ENCODE peak calls at places on chromosomes 5 and 9, in four cellular contexts. H is HL-60, Q is K562, D is GM12878. R is an unnamed sample.

GRCh38 chr9:97788763-97789663 is 64.0 kb upstream of the FOXE1 start:
- DNase-seq in H (no peak), D (no peak), Q (no peak), R (no peak)

GRCh38 chr5:179243333-179243732 is 101.9 kb downstream of the ADAMTS2 start:
- DNase-seq in Q (no peak), D (no peak), H (no peak), R (no peak)

GRCh38 chr5:79202076-79202475 is 33.9 kb upstream of the JMY start:
- DNase-seq in H (no peak), Q (no peak), D (no peak), R (no peak)

GRCh38 chr5:142320851-142321560 is 3.8 kb downstream of the SPRY4 start:
- DNase-seq in H (no peak), D (no peak), Q (peak), R (no peak)

GRCh38 chr5:16853511-16853910 is 82.6 kb downstream of the MYO10 start:
- DNase-seq in H (no peak), Q (no peak), D (no peak), R (no peak)

GRCh38 chr5:138752341-138752950 is 779 bp upstream of the CTNNA1 start:
- DNase-seq in D (no peak), Q (peak), H (no peak), R (no peak)

GRCh38 chr9:115642285-115642684 is 511.3 kb upstream of the PAPPA start:
- DNase-seq in Q (no peak), H (no peak), D (no peak), R (no peak)

GRCh38 chr5:851553-851952 is 767 bp upstream of the ZDHHC11 start:
- DNase-seq in H (no peak), Q (no peak), D (no peak), R (no peak)

GRCh38 chr9:93827545-93828330 is 127.4 kb downstream of the BARX1 start:
- DNase-seq in H (no peak), D (no peak), Q (peak), R (peak)

GRCh38 chr5:178424141-178424855 is 165.9 kb downstream of the COL23A1 start:
- DNase-seq in D (no peak), H (no peak), Q (no peak), R (no peak)

GRCh38 chr9:123749580-123750202 is 180.2 kb downstream of the DENND1A start:
- DNase-seq in Q (peak), H (peak), D (peak), R (peak)

GRCh38 chr9:135961811-135962695 is 880 bp upstream of the UBAC1 start:
- DNase-seq in H (no peak), D (no peak), Q (peak), R (no peak)

GRCh38 chr5:107218457-107219193 is 452.1 kb downstream of the EFNA5 start:
- DNase-seq in D (no peak), H (peak), Q (no peak), R (no peak)

GRCh38 chr9:125549465-125550215 is 157.4 kb downstream of the MAPKAP1 start:
- DNase-seq in D (no peak), H (no peak), Q (no peak), R (no peak)

DNA sequence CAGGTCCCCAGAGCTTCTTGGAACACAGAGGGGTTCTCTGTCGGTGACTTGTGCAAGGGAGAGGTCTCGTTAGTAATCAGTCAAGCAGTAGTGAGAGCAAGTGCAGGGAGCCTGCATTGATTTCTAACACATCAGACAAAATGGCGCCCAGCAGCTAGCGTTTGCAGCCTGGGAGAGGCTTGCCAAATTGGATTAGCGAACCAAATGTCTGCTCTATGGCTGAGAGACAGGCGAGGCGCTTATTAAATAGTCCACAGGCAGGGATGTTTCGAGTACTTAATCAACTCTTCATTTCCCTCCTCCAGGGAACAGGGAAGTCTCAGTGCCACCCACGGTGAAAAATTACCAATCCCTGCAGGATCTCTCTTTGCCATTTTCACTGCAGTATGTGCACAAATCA is 131.4 kb upstream of the SHB start:
- DNase-seq in D (no peak), Q (no peak), H (no peak), R (no peak)
- TF ChIP-seq SPI1 in D (no peak), Q (no peak), H (no peak), R (no peak)

GRCh38 chr5:140673187-140673976 is at the start of gene DND1:
- DNase-seq in H (no peak), Q (peak), D (no peak), R (no peak)
- TF ChIP-seq SPI1 in H (no peak), Q (no peak), D (no peak), R (no peak)

GRCh38 chr5:66518753-66519152 is 77.4 kb upstream of the MAST4 start:
- DNase-seq in H (no peak), D (no peak), Q (no peak), R (no peak)
- TF ChIP-seq SPI1 in H (no peak), D (no peak), Q (no peak), R (no peak)

DNA sequence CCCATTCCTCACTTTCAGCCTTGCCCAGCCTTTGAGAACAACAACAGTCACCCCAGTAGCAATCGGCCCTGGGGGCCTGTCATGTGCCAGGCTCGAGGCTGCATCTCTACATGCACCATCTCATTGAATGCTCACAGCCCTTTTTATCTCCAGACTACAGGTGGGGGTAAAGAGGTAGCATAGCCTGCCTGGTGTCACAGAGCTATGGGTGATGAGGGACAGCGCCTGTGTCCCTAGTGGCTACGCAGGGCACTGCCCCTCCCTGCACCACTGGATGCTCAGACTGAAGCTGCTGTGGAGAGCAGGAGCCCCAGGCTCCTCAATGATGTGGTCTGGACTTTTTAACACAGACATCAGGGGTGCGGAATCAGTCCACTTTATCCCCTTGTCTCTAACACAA is 2.8 kb downstream of the CAMK2A start:
- DNase-seq in Q (peak), H (no peak), D (no peak), R (peak)
- TF ChIP-seq SPI1 in Q (no peak), H (no peak), D (no peak), R (no peak)

DNA sequence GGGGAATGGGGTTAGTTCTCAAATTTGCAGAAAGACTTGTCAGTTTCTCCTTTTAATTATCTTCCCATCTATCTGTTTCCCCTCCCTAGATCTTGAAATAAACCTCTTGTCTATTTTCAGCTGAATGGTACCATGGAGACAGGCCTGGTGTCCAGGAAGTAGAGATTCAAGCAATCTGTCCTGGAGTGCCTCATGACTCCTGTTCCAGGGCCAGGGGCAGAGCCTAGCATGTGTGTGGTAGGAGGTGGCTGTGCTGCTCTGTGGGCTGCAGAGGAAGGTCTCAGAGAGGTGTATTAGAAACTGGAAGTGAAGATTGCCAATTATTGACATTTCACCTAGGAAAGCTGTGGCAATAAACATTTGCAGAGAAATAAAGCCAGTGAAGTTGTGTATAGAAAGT is 175.8 kb upstream of the ATP10B start:
- DNase-seq in D (no peak), Q (no peak), H (no peak), R (no peak)
- TF ChIP-seq SPI1 in D (no peak), Q (no peak), H (no peak), R (no peak)

DNA sequence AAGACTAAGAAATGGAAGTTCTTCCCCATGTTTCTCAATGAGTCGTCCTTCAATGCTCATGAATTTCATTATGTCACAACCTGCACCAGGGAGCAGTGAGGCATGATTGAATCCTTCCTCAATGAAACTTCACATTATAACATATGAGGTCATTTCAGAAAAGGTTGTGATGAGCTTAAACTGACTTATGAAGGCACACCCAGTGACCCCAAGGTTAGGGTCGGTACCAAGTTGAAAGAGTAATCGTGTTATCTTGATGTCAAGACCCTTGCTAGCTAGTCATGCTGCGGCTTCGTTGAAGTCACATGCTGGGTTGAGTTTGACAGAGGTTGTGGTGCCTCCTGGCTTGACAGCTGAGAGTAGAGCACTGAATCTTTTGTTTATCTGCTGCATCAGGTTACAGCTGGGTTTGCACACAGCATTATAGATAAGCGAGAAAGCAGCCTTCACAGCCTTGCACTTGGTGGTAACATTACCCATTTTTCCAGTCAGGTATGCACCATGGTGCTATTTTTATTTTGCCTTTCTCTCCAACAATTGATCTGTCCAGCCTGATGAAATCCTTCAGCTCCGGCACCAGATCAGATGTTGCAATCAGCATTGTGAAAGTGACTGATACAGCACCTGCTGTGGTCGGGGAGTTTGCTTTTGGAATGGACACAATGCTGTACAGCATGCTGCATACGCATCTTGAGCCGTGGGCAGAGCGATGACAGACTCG is 133.2 kb downstream of the ERCC6L2 start:
- DNase-seq in H (peak), Q (no peak), D (no peak), R (no peak)
- TF ChIP-seq SPI1 in H (no peak), Q (no peak), D (no peak), R (no peak)

GRCh38 chr5:43020294-43020711 is 19.8 kb downstream of the ANXA2R start:
- DNase-seq in Q (no peak), H (no peak), D (no peak), R (no peak)
- TF ChIP-seq SPI1 in Q (no peak), H (no peak), D (no peak), R (no peak)

DNA sequence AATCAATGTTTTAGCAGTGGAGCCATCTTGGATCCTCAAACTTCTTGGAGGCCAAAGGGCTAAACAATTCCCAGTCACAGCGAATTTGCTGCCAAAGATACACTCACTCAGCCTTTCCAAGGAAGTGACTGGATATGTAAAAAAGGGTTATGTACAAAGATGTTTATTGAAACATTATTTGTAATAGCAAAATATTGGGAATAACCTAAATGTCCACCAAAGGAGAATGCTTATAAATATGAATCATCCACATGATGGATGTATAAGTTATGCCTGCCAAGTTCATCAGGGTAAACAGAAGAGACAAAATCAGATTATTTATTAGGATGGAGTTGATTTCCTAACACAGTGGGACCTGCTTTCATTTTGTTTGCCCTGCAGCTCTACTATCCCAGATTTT is 145.2 kb upstream of the ABCA1 start:
- DNase-seq in H (no peak), D (no peak), Q (no peak), R (no peak)
- TF ChIP-seq SPI1 in H (no peak), D (no peak), Q (no peak), R (no peak)

GRCh38 chr5:147397616-147398015 is 112.3 kb downstream of the DPYSL3 start:
- DNase-seq in D (no peak), Q (no peak), H (no peak), R (no peak)
- TF ChIP-seq SPI1 in D (no peak), Q (no peak), H (no peak), R (no peak)

GRCh38 chr9:83185517-83186192 is 122.7 kb upstream of the RASEF start:
- DNase-seq in H (no peak), D (no peak), Q (no peak), R (no peak)

GRCh38 chr9:83177747-83178146 is 114.8 kb upstream of the RASEF start:
- DNase-seq in H (no peak), D (no peak), Q (no peak), R (no peak)

GRCh38 chr9:83178717-83179116 is 115.8 kb upstream of the RASEF start:
- DNase-seq in Q (no peak), H (no peak), D (no peak), R (no peak)

GRCh38 chr9:83186354-83186753 is 123.4 kb upstream of the RASEF start:
- DNase-seq in D (no peak), Q (no peak), H (no peak), R (no peak)

GRCh38 chr9:83182071-83182470 is 119.1 kb upstream of the RASEF start:
- DNase-seq in H (no peak), Q (no peak), D (no peak), R (no peak)
- TF ChIP-seq SPI1 in H (no peak), Q (no peak), D (no peak), R (no peak)

R was measured in GM12891.